ENCODE peak calls at places on chromosomes 4 and X, in seven cellular contexts. D is IMR-90, I is SK-N-SH, P is A549, Q is HCT116, T is H1, B is HepG2. W is an unnamed sample.
A peak's percentile ranks its signal among the peaks of the same experiment; 100 is the strongest.

GRCh38 chr4:115529126-115529525 is 415.7 kb upstream of the NDST4 start:
- DNase-seq in D (no peak), I (no peak), P (no peak), Q (no peak), T (no peak), B (no peak), W (no peak)

GRCh38 chr4:79413486-79413885 is 5.5 kb upstream of the GK2 start:
- DNase-seq in D (no peak), I (no peak), P (no peak), Q (no peak), T (no peak), B (no peak), W (no peak)

GRCh38 chr4:142202404-142203332 is 566.3 kb downstream of the IL15 start:
- DNase-seq in D (no peak), I (no peak), P (no peak), Q (no peak), T (no peak), B (no peak), W (peak; percentile 16)

GRCh38 chr4:138053601-138054322 is 188.4 kb downstream of the SLC7A11 start:
- DNase-seq in D (peak; percentile 94), I (peak; percentile 46), P (peak; percentile 61), Q (peak; percentile 61), T (no peak), B (no peak), W (no peak)

GRCh38 chr4:134636332-134637055 is 434.9 kb upstream of the PABPC4L start:
- DNase-seq in D (no peak), I (no peak), P (no peak), Q (no peak), T (no peak), B (no peak), W (no peak)

GRCh38 chr4:4521767-4522166 is 20.1 kb downstream of the STX18 start:
- DNase-seq in D (no peak), I (no peak), P (no peak), Q (no peak), T (no peak), B (no peak), W (no peak)

GRCh38 chr4:161799687-161800086 is 364.1 kb downstream of the FSTL5 start:
- DNase-seq in D (peak; percentile 2), I (no peak), P (peak; percentile 56), Q (no peak), T (no peak), B (peak; percentile 52), W (no peak)

GRCh38 chrX:115625577-115626301 is 64.8 kb downstream of the PLS3 start:
- DNase-seq in D (peak; percentile 57), I (no peak), P (no peak), Q (no peak), T (no peak), B (no peak), W (no peak)

GRCh38 chr4:73705056-73705432 is 35.3 kb upstream of the CXCL8 start:
- DNase-seq in D (peak; percentile 81), I (no peak), P (peak; percentile 38), Q (no peak), T (no peak), B (no peak), W (no peak)

GRCh38 chr4:166153539-166153938 is 280.5 kb downstream of the TLL1 start:
- DNase-seq in D (no peak), I (no peak), P (no peak), Q (no peak), T (no peak), B (no peak), W (no peak)

GRCh38 chrX:154056739-154057367 is 37.2 kb upstream of the IRAK1 start:
- DNase-seq in D (peak; percentile 20), I (no peak), P (peak; percentile 33), Q (no peak), T (no peak), B (peak; percentile 86), W (no peak)

GRCh38 chr4:153464068-153464467 is 2.1 kb upstream of the TMEM131L start:
- DNase-seq in D (peak; percentile 38), I (no peak), P (no peak), Q (no peak), T (no peak), B (no peak), W (no peak)

GRCh38 chr4:165379662-165380061 is 854 bp downstream of the CPE start:
- DNase-seq in D (no peak), I (peak; percentile 50), P (no peak), Q (no peak), T (no peak), B (peak; percentile 32), W (no peak)

GRCh38 chr4:141352328-141352727 is 131.6 kb downstream of the ZNF330 start:
- DNase-seq in D (no peak), I (no peak), P (no peak), Q (no peak), T (no peak), B (no peak), W (no peak)

GRCh38 chr4:7333024-7333780 is 101.5 kb downstream of the PSAPL1 start:
- DNase-seq in D (no peak), I (no peak), P (no peak), Q (no peak), T (no peak), B (no peak), W (no peak)

DNA sequence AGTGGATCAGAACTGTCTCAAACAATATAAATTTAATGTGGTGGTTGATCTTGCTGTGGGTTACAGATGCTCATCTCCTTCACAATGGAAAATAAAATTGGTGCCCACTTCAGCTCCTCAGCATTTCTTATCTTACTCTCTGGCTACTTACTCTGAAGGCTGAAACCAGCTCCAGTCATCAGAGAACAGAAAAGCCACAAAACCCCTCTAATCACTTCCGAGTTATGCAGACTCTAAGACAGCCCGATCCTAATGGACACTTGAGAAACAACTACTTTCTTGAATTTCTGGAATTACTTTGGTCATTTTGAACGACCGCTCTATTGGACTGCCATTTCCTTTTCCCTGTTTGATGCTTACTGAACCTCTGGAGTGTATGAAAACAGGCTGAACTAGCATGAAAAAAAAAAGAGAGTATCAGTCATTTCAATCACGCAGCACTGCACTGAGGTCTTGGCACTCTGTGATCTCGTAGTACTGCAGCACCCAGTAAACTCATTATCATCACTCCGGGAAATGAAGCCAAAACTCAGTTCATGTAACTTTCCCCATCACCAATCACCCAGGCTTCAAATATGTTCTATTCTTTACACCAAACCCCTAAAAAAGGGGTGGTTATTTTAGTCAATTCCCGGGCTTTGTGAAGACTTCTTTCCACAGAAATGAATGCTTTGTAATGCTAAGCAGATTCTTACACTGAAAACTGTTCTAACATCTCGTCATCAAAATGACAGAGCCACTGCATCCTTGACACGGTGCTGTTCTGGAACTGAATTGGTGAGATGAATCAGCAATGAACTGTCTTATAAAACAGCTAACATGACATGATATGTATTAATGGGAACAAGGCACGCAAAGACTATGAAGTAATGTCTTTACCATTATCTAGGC is 54.5 kb downstream of the TSPAN5 start:
- DNase-seq in D (peak; percentile 71), I (no peak), P (no peak), Q (no peak), T (no peak), B (no peak), W (no peak)
- TF ChIP-seq RAD21 in D (no peak), I (no peak), P (no peak), Q (no peak), T (no peak), B (no peak), W (no peak)

GRCh38 chrX:65985922-65986588 is 53.8 kb downstream of the VSIG4 start:
- DNase-seq in D (peak; percentile 47), I (peak; percentile 15), P (peak; percentile 50), Q (peak; percentile 57), T (no peak), B (peak; percentile 18), W (peak; percentile 55)
- TF ChIP-seq RAD21 in D (peak; percentile 76), I (peak; percentile 66), P (peak; percentile 75), Q (peak; percentile 80), T (peak; percentile 77), B (no peak), W (peak; percentile 81)

GRCh38 chr4:41178372-41179085 is 35.8 kb downstream of the APBB2 start:
- DNase-seq in D (peak; percentile 93), I (no peak), P (no peak), Q (no peak), T (no peak), B (no peak), W (no peak)
- TF ChIP-seq RAD21 in D (no peak), I (no peak), P (no peak), Q (no peak), T (no peak), B (no peak), W (no peak)

DNA sequence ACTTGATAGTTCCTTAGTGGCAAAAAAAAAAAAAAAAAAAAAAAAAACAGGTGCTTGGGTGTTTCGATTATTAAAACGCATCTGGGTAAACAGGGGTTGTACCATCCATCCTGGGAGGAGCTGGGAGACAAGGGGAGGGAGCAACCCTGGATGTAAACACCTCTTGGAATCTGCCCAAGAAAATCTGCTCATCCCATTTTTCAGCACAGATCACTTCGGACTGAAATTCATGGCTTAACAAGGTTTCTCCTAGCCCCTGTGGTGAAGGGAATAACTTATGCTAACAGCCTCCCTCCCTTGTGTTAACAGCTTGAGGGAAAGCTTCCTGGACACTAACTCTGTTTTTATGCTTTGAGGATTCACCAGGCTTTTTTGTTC is 1.7 kb downstream of the BMP3 start:
- DNase-seq in D (no peak), I (no peak), P (no peak), Q (no peak), T (no peak), B (no peak), W (no peak)
- TF ChIP-seq RAD21 in D (no peak), I (no peak), P (no peak), Q (no peak), T (no peak), B (no peak), W (no peak)

GRCh38 chr4:94680131-94680862 is 77.5 kb upstream of the BMPR1B start:
- DNase-seq in D (no peak), I (peak; percentile 59), P (no peak), Q (no peak), T (no peak), B (no peak), W (no peak)

GRCh38 chr4:94671113-94671512 is 86.6 kb upstream of the BMPR1B start:
- DNase-seq in D (no peak), I (no peak), P (no peak), Q (no peak), T (no peak), B (no peak), W (no peak)

GRCh38 chr4:94673961-94674360 is 83.8 kb upstream of the BMPR1B start:
- DNase-seq in D (no peak), I (no peak), P (no peak), Q (no peak), T (no peak), B (no peak), W (no peak)

GRCh38 chr4:94678896-94679295 is 78.9 kb upstream of the BMPR1B start:
- DNase-seq in D (peak; percentile 18), I (no peak), P (no peak), Q (no peak), T (no peak), B (no peak), W (no peak)

GRCh38 chr4:94676910-94677309 is 80.8 kb upstream of the BMPR1B start:
- DNase-seq in D (peak; percentile 38), I (no peak), P (no peak), Q (no peak), T (no peak), B (no peak), W (no peak)
- TF ChIP-seq RAD21 in D (no peak), I (no peak), P (no peak), Q (no peak), T (no peak), B (no peak), W (no peak)